ENCODE peak calls at places on chromosome 14, in ten cellular contexts. One of them, this sample, is unnamed.
A peak's percentile ranks its signal among the peaks of the same experiment; 100 is the strongest.

GRCh38 chr14:90301580-90302181 is 30.1 kb downstream of the NRDE2 start:
- DNase-seq in left cardiac atrium: no peak
- DNase-seq in stimulated activated CD8-positive, alpha-beta memory T cell treated with anti-CD3 and anti-CD28 coated beads, Interleukin-7, amount 100 ng/mL, for 1 hour: no peak
- DNase-seq in activated T-helper 1 cell treated with Interleukin-2 at 50 U/mL for 16 hours: no peak
- DNase-seq in mucosa of descending colon: no peak
- DNase-seq in Calu3: no peak
- DNase-seq in fibroblast of mammary gland: peak; percentile 77
- DNase-seq in esophagus squamous epithelium: no peak
- DNase-seq in activated T-helper 9 cell treated with anti-CD3 and anti-CD28 coated beads, Interleukin-2, amount 50 U/mL, for 16 hours: no peak
- DNase-seq in CD14-positive monocyte: no peak
- DNase-seq in this sample: peak; percentile 20

GRCh38 chr14:36874396-36875138 is 212.9 kb downstream of the PAX9 start:
- DNase-seq in CD14-positive monocyte: no peak
- DNase-seq in activated T-helper 1 cell treated with Interleukin-2 at 50 U/mL for 16 hours: no peak
- DNase-seq in mucosa of descending colon: no peak
- DNase-seq in Calu3: no peak
- DNase-seq in stimulated activated CD8-positive, alpha-beta memory T cell treated with anti-CD3 and anti-CD28 coated beads, Interleukin-7, amount 100 ng/mL, for 1 hour: no peak
- DNase-seq in left cardiac atrium: no peak
- DNase-seq in fibroblast of mammary gland: no peak
- DNase-seq in activated T-helper 9 cell treated with anti-CD3 and anti-CD28 coated beads, Interleukin-2, amount 50 U/mL, for 16 hours: no peak
- DNase-seq in esophagus squamous epithelium: no peak
- DNase-seq in this sample: no peak

GRCh38 chr14:69328765-69329164 is 68.8 kb downstream of the GALNT16 start:
- DNase-seq in stimulated activated CD8-positive, alpha-beta memory T cell treated with anti-CD3 and anti-CD28 coated beads, Interleukin-7, amount 100 ng/mL, for 1 hour: no peak
- DNase-seq in left cardiac atrium: no peak
- DNase-seq in fibroblast of mammary gland: no peak
- DNase-seq in esophagus squamous epithelium: no peak
- DNase-seq in activated T-helper 9 cell treated with anti-CD3 and anti-CD28 coated beads, Interleukin-2, amount 50 U/mL, for 16 hours: no peak
- DNase-seq in CD14-positive monocyte: no peak
- DNase-seq in mucosa of descending colon: no peak
- DNase-seq in Calu3: no peak
- DNase-seq in activated T-helper 1 cell treated with Interleukin-2 at 50 U/mL for 16 hours: no peak
- DNase-seq in this sample: no peak

GRCh38 chr14:74531467-74531866 is 37.9 kb downstream of the ISCA2 start:
- DNase-seq in CD14-positive monocyte: no peak
- DNase-seq in activated T-helper 9 cell treated with anti-CD3 and anti-CD28 coated beads, Interleukin-2, amount 50 U/mL, for 16 hours: no peak
- DNase-seq in stimulated activated CD8-positive, alpha-beta memory T cell treated with anti-CD3 and anti-CD28 coated beads, Interleukin-7, amount 100 ng/mL, for 1 hour: no peak
- DNase-seq in activated T-helper 1 cell treated with Interleukin-2 at 50 U/mL for 16 hours: no peak
- DNase-seq in fibroblast of mammary gland: peak; percentile 58
- DNase-seq in mucosa of descending colon: peak; percentile 48
- DNase-seq in Calu3: peak; percentile 24
- DNase-seq in left cardiac atrium: peak; percentile 51
- DNase-seq in esophagus squamous epithelium: no peak
- DNase-seq in this sample: no peak

GRCh38 chr14:103539056-103539825 is 10.2 kb downstream of the TRMT61A start:
- DNase-seq in left cardiac atrium: no peak
- DNase-seq in fibroblast of mammary gland: no peak
- DNase-seq in stimulated activated CD8-positive, alpha-beta memory T cell treated with anti-CD3 and anti-CD28 coated beads, Interleukin-7, amount 100 ng/mL, for 1 hour: no peak
- DNase-seq in Calu3: no peak
- DNase-seq in CD14-positive monocyte: no peak
- DNase-seq in esophagus squamous epithelium: no peak
- DNase-seq in activated T-helper 1 cell treated with Interleukin-2 at 50 U/mL for 16 hours: no peak
- DNase-seq in mucosa of descending colon: peak; percentile 35
- DNase-seq in activated T-helper 9 cell treated with anti-CD3 and anti-CD28 coated beads, Interleukin-2, amount 50 U/mL, for 16 hours: no peak
- DNase-seq in this sample: no peak

GRCh38 chr14:96038558-96038919 is 623 bp upstream of the C14orf132 start:
- DNase-seq in mucosa of descending colon: no peak
- DNase-seq in esophagus squamous epithelium: no peak
- DNase-seq in CD14-positive monocyte: no peak
- DNase-seq in activated T-helper 9 cell treated with anti-CD3 and anti-CD28 coated beads, Interleukin-2, amount 50 U/mL, for 16 hours: no peak
- DNase-seq in left cardiac atrium: no peak
- DNase-seq in activated T-helper 1 cell treated with Interleukin-2 at 50 U/mL for 16 hours: no peak
- DNase-seq in stimulated activated CD8-positive, alpha-beta memory T cell treated with anti-CD3 and anti-CD28 coated beads, Interleukin-7, amount 100 ng/mL, for 1 hour: no peak
- DNase-seq in fibroblast of mammary gland: peak; percentile 5
- DNase-seq in Calu3: no peak
- DNase-seq in this sample: no peak

GRCh38 chr14:100838493-100839440 is 12.8 kb downstream of the MEG3 start:
- DNase-seq in Calu3: no peak
- DNase-seq in CD14-positive monocyte: no peak
- DNase-seq in mucosa of descending colon: no peak
- DNase-seq in left cardiac atrium: no peak
- DNase-seq in activated T-helper 1 cell treated with Interleukin-2 at 50 U/mL for 16 hours: no peak
- DNase-seq in stimulated activated CD8-positive, alpha-beta memory T cell treated with anti-CD3 and anti-CD28 coated beads, Interleukin-7, amount 100 ng/mL, for 1 hour: no peak
- DNase-seq in activated T-helper 9 cell treated with anti-CD3 and anti-CD28 coated beads, Interleukin-2, amount 50 U/mL, for 16 hours: no peak
- DNase-seq in fibroblast of mammary gland: peak; percentile 73
- DNase-seq in esophagus squamous epithelium: no peak
- DNase-seq in this sample: no peak

GRCh38 chr14:104316121-104316722 is 177.8 kb downstream of the KIF26A start:
- DNase-seq in Calu3: no peak
- DNase-seq in fibroblast of mammary gland: no peak
- DNase-seq in activated T-helper 1 cell treated with Interleukin-2 at 50 U/mL for 16 hours: no peak
- DNase-seq in CD14-positive monocyte: no peak
- DNase-seq in stimulated activated CD8-positive, alpha-beta memory T cell treated with anti-CD3 and anti-CD28 coated beads, Interleukin-7, amount 100 ng/mL, for 1 hour: no peak
- DNase-seq in esophagus squamous epithelium: no peak
- DNase-seq in activated T-helper 9 cell treated with anti-CD3 and anti-CD28 coated beads, Interleukin-2, amount 50 U/mL, for 16 hours: no peak
- DNase-seq in mucosa of descending colon: peak; percentile 81
- DNase-seq in left cardiac atrium: no peak
- DNase-seq in this sample: no peak

GRCh38 chr14:77037338-77037782 is 8.9 kb upstream of the IRF2BPL start:
- DNase-seq in mucosa of descending colon: no peak
- DNase-seq in left cardiac atrium: no peak
- DNase-seq in esophagus squamous epithelium: no peak
- DNase-seq in stimulated activated CD8-positive, alpha-beta memory T cell treated with anti-CD3 and anti-CD28 coated beads, Interleukin-7, amount 100 ng/mL, for 1 hour: no peak
- DNase-seq in Calu3: no peak
- DNase-seq in CD14-positive monocyte: no peak
- DNase-seq in activated T-helper 1 cell treated with Interleukin-2 at 50 U/mL for 16 hours: no peak
- DNase-seq in fibroblast of mammary gland: no peak
- DNase-seq in activated T-helper 9 cell treated with anti-CD3 and anti-CD28 coated beads, Interleukin-2, amount 50 U/mL, for 16 hours: no peak
- DNase-seq in this sample: no peak

GRCh38 chr14:64761441-64762043 is 57.3 kb downstream of the PLEKHG3 start:
- DNase-seq in stimulated activated CD8-positive, alpha-beta memory T cell treated with anti-CD3 and anti-CD28 coated beads, Interleukin-7, amount 100 ng/mL, for 1 hour: no peak
- DNase-seq in activated T-helper 9 cell treated with anti-CD3 and anti-CD28 coated beads, Interleukin-2, amount 50 U/mL, for 16 hours: no peak
- DNase-seq in left cardiac atrium: no peak
- DNase-seq in mucosa of descending colon: no peak
- DNase-seq in activated T-helper 1 cell treated with Interleukin-2 at 50 U/mL for 16 hours: no peak
- DNase-seq in fibroblast of mammary gland: peak; percentile 31
- DNase-seq in CD14-positive monocyte: no peak
- DNase-seq in Calu3: peak; percentile 33
- DNase-seq in esophagus squamous epithelium: no peak
- DNase-seq in this sample: no peak

GRCh38 chr14:105448706-105449111 is 25.9 kb upstream of the CRIP2 start:
- DNase-seq in left cardiac atrium: peak; percentile 81
- DNase-seq in mucosa of descending colon: peak; percentile 76
- DNase-seq in fibroblast of mammary gland: peak; percentile 58
- DNase-seq in CD14-positive monocyte: no peak
- DNase-seq in Calu3: peak; percentile 76
- DNase-seq in activated T-helper 1 cell treated with Interleukin-2 at 50 U/mL for 16 hours: peak; percentile 48
- DNase-seq in activated T-helper 9 cell treated with anti-CD3 and anti-CD28 coated beads, Interleukin-2, amount 50 U/mL, for 16 hours: peak; percentile 43
- DNase-seq in esophagus squamous epithelium: no peak
- DNase-seq in stimulated activated CD8-positive, alpha-beta memory T cell treated with anti-CD3 and anti-CD28 coated beads, Interleukin-7, amount 100 ng/mL, for 1 hour: peak; percentile 56
- DNase-seq in this sample: peak; percentile 44

GRCh38 chr14:24895622-24896021 is 154.3 kb downstream of the STXBP6 start:
- DNase-seq in left cardiac atrium: no peak
- DNase-seq in CD14-positive monocyte: no peak
- DNase-seq in Calu3: no peak
- DNase-seq in esophagus squamous epithelium: no peak
- DNase-seq in fibroblast of mammary gland: no peak
- DNase-seq in activated T-helper 9 cell treated with anti-CD3 and anti-CD28 coated beads, Interleukin-2, amount 50 U/mL, for 16 hours: no peak
- DNase-seq in activated T-helper 1 cell treated with Interleukin-2 at 50 U/mL for 16 hours: no peak
- DNase-seq in mucosa of descending colon: no peak
- DNase-seq in stimulated activated CD8-positive, alpha-beta memory T cell treated with anti-CD3 and anti-CD28 coated beads, Interleukin-7, amount 100 ng/mL, for 1 hour: no peak
- DNase-seq in this sample: no peak

GRCh38 chr14:30165255-30165654 is 237.6 kb upstream of the PRKD1 start:
- DNase-seq in CD14-positive monocyte: no peak
- DNase-seq in fibroblast of mammary gland: no peak
- DNase-seq in activated T-helper 9 cell treated with anti-CD3 and anti-CD28 coated beads, Interleukin-2, amount 50 U/mL, for 16 hours: no peak
- DNase-seq in esophagus squamous epithelium: no peak
- DNase-seq in mucosa of descending colon: no peak
- DNase-seq in stimulated activated CD8-positive, alpha-beta memory T cell treated with anti-CD3 and anti-CD28 coated beads, Interleukin-7, amount 100 ng/mL, for 1 hour: no peak
- DNase-seq in activated T-helper 1 cell treated with Interleukin-2 at 50 U/mL for 16 hours: no peak
- DNase-seq in Calu3: no peak
- DNase-seq in left cardiac atrium: no peak
- DNase-seq in this sample: no peak

GRCh38 chr14:23942587-23942986 is 11.0 kb upstream of the DHRS4 start:
- DNase-seq in stimulated activated CD8-positive, alpha-beta memory T cell treated with anti-CD3 and anti-CD28 coated beads, Interleukin-7, amount 100 ng/mL, for 1 hour: no peak
- DNase-seq in Calu3: no peak
- DNase-seq in CD14-positive monocyte: no peak
- DNase-seq in activated T-helper 9 cell treated with anti-CD3 and anti-CD28 coated beads, Interleukin-2, amount 50 U/mL, for 16 hours: no peak
- DNase-seq in activated T-helper 1 cell treated with Interleukin-2 at 50 U/mL for 16 hours: no peak
- DNase-seq in fibroblast of mammary gland: no peak
- DNase-seq in esophagus squamous epithelium: no peak
- DNase-seq in mucosa of descending colon: no peak
- DNase-seq in left cardiac atrium: no peak
- DNase-seq in this sample: no peak

GRCh38 chr14:67680121-67680602 is 5.7 kb upstream of the VTI1B start:
- DNase-seq in left cardiac atrium: no peak
- DNase-seq in activated T-helper 9 cell treated with anti-CD3 and anti-CD28 coated beads, Interleukin-2, amount 50 U/mL, for 16 hours: no peak
- DNase-seq in esophagus squamous epithelium: no peak
- DNase-seq in mucosa of descending colon: no peak
- DNase-seq in CD14-positive monocyte: no peak
- DNase-seq in stimulated activated CD8-positive, alpha-beta memory T cell treated with anti-CD3 and anti-CD28 coated beads, Interleukin-7, amount 100 ng/mL, for 1 hour: no peak
- DNase-seq in activated T-helper 1 cell treated with Interleukin-2 at 50 U/mL for 16 hours: no peak
- DNase-seq in Calu3: no peak
- DNase-seq in fibroblast of mammary gland: peak; percentile 93
- DNase-seq in this sample: no peak

GRCh38 chr14:92607702-92608429 is 94.3 kb downstream of the RIN3 start:
- DNase-seq in activated T-helper 1 cell treated with Interleukin-2 at 50 U/mL for 16 hours: no peak
- DNase-seq in stimulated activated CD8-positive, alpha-beta memory T cell treated with anti-CD3 and anti-CD28 coated beads, Interleukin-7, amount 100 ng/mL, for 1 hour: no peak
- DNase-seq in left cardiac atrium: no peak
- DNase-seq in activated T-helper 9 cell treated with anti-CD3 and anti-CD28 coated beads, Interleukin-2, amount 50 U/mL, for 16 hours: no peak
- DNase-seq in CD14-positive monocyte: no peak
- DNase-seq in mucosa of descending colon: no peak
- DNase-seq in esophagus squamous epithelium: no peak
- DNase-seq in Calu3: no peak
- DNase-seq in fibroblast of mammary gland: peak; percentile 98
- DNase-seq in this sample: no peak

GRCh38 chr14:96176275-96176674 is 28.4 kb upstream of the BDKRB2 start:
- DNase-seq in mucosa of descending colon: no peak
- DNase-seq in activated T-helper 9 cell treated with anti-CD3 and anti-CD28 coated beads, Interleukin-2, amount 50 U/mL, for 16 hours: no peak
- DNase-seq in CD14-positive monocyte: no peak
- DNase-seq in Calu3: no peak
- DNase-seq in activated T-helper 1 cell treated with Interleukin-2 at 50 U/mL for 16 hours: no peak
- DNase-seq in fibroblast of mammary gland: peak; percentile 89
- DNase-seq in esophagus squamous epithelium: no peak
- DNase-seq in left cardiac atrium: no peak
- DNase-seq in stimulated activated CD8-positive, alpha-beta memory T cell treated with anti-CD3 and anti-CD28 coated beads, Interleukin-7, amount 100 ng/mL, for 1 hour: no peak
- DNase-seq in this sample: no peak

GRCh38 chr14:75138492-75138891 is 11.6 kb upstream of the NEK9 start:
- DNase-seq in left cardiac atrium: no peak
- DNase-seq in stimulated activated CD8-positive, alpha-beta memory T cell treated with anti-CD3 and anti-CD28 coated beads, Interleukin-7, amount 100 ng/mL, for 1 hour: no peak
- DNase-seq in Calu3: no peak
- DNase-seq in activated T-helper 1 cell treated with Interleukin-2 at 50 U/mL for 16 hours: no peak
- DNase-seq in CD14-positive monocyte: no peak
- DNase-seq in esophagus squamous epithelium: no peak
- DNase-seq in activated T-helper 9 cell treated with anti-CD3 and anti-CD28 coated beads, Interleukin-2, amount 50 U/mL, for 16 hours: no peak
- DNase-seq in fibroblast of mammary gland: no peak
- DNase-seq in mucosa of descending colon: no peak
- DNase-seq in this sample: peak; percentile 48

GRCh38 chr14:77376380-77376770 is 519 bp downstream of the TMED8 start:
- DNase-seq in fibroblast of mammary gland: no peak
- DNase-seq in Calu3: peak; percentile 23
- DNase-seq in left cardiac atrium: peak; percentile 22
- DNase-seq in stimulated activated CD8-positive, alpha-beta memory T cell treated with anti-CD3 and anti-CD28 coated beads, Interleukin-7, amount 100 ng/mL, for 1 hour: no peak
- DNase-seq in mucosa of descending colon: peak; percentile 53
- DNase-seq in activated T-helper 9 cell treated with anti-CD3 and anti-CD28 coated beads, Interleukin-2, amount 50 U/mL, for 16 hours: no peak
- DNase-seq in esophagus squamous epithelium: no peak
- DNase-seq in activated T-helper 1 cell treated with Interleukin-2 at 50 U/mL for 16 hours: peak; percentile 0
- DNase-seq in CD14-positive monocyte: no peak
- DNase-seq in this sample: peak; percentile 3

GRCh38 chr14:33884916-33885315 is 66.0 kb downstream of the EGLN3 start:
- DNase-seq in mucosa of descending colon: no peak
- DNase-seq in left cardiac atrium: no peak
- DNase-seq in activated T-helper 1 cell treated with Interleukin-2 at 50 U/mL for 16 hours: no peak
- DNase-seq in stimulated activated CD8-positive, alpha-beta memory T cell treated with anti-CD3 and anti-CD28 coated beads, Interleukin-7, amount 100 ng/mL, for 1 hour: no peak
- DNase-seq in Calu3: no peak
- DNase-seq in fibroblast of mammary gland: no peak
- DNase-seq in activated T-helper 9 cell treated with anti-CD3 and anti-CD28 coated beads, Interleukin-2, amount 50 U/mL, for 16 hours: no peak
- DNase-seq in CD14-positive monocyte: no peak
- DNase-seq in esophagus squamous epithelium: no peak
- DNase-seq in this sample: no peak

GRCh38 chr14:37824936-37825698 is 229.7 kb downstream of the TTC6 start:
- DNase-seq in fibroblast of mammary gland: no peak
- DNase-seq in left cardiac atrium: no peak
- DNase-seq in CD14-positive monocyte: no peak
- DNase-seq in esophagus squamous epithelium: no peak
- DNase-seq in activated T-helper 1 cell treated with Interleukin-2 at 50 U/mL for 16 hours: no peak
- DNase-seq in stimulated activated CD8-positive, alpha-beta memory T cell treated with anti-CD3 and anti-CD28 coated beads, Interleukin-7, amount 100 ng/mL, for 1 hour: no peak
- DNase-seq in activated T-helper 9 cell treated with anti-CD3 and anti-CD28 coated beads, Interleukin-2, amount 50 U/mL, for 16 hours: no peak
- DNase-seq in Calu3: no peak
- DNase-seq in mucosa of descending colon: no peak
- DNase-seq in this sample: no peak

GRCh38 chr14:76772300-76773187 is 11.3 kb downstream of the VASH1 start:
- DNase-seq in stimulated activated CD8-positive, alpha-beta memory T cell treated with anti-CD3 and anti-CD28 coated beads, Interleukin-7, amount 100 ng/mL, for 1 hour: no peak
- DNase-seq in activated T-helper 9 cell treated with anti-CD3 and anti-CD28 coated beads, Interleukin-2, amount 50 U/mL, for 16 hours: no peak
- DNase-seq in activated T-helper 1 cell treated with Interleukin-2 at 50 U/mL for 16 hours: no peak
- DNase-seq in CD14-positive monocyte: no peak
- DNase-seq in fibroblast of mammary gland: peak; percentile 68
- DNase-seq in esophagus squamous epithelium: no peak
- DNase-seq in left cardiac atrium: peak; percentile 82
- DNase-seq in mucosa of descending colon: no peak
- DNase-seq in Calu3: no peak
- DNase-seq in this sample: no peak

GRCh38 chr14:101196795-101197590 is 293.5 kb upstream of the RTL1 start:
- DNase-seq in Calu3: no peak
- DNase-seq in fibroblast of mammary gland: peak; percentile 8
- DNase-seq in stimulated activated CD8-positive, alpha-beta memory T cell treated with anti-CD3 and anti-CD28 coated beads, Interleukin-7, amount 100 ng/mL, for 1 hour: no peak
- DNase-seq in left cardiac atrium: no peak
- DNase-seq in activated T-helper 1 cell treated with Interleukin-2 at 50 U/mL for 16 hours: no peak
- DNase-seq in activated T-helper 9 cell treated with anti-CD3 and anti-CD28 coated beads, Interleukin-2, amount 50 U/mL, for 16 hours: no peak
- DNase-seq in esophagus squamous epithelium: no peak
- DNase-seq in CD14-positive monocyte: no peak
- DNase-seq in mucosa of descending colon: no peak
- DNase-seq in this sample: no peak

GRCh38 chr14:45038865-45039264 is 45.1 kb upstream of the PRPF39 start:
- DNase-seq in fibroblast of mammary gland: no peak
- DNase-seq in left cardiac atrium: no peak
- DNase-seq in stimulated activated CD8-positive, alpha-beta memory T cell treated with anti-CD3 and anti-CD28 coated beads, Interleukin-7, amount 100 ng/mL, for 1 hour: no peak
- DNase-seq in activated T-helper 1 cell treated with Interleukin-2 at 50 U/mL for 16 hours: no peak
- DNase-seq in esophagus squamous epithelium: no peak
- DNase-seq in activated T-helper 9 cell treated with anti-CD3 and anti-CD28 coated beads, Interleukin-2, amount 50 U/mL, for 16 hours: no peak
- DNase-seq in Calu3: no peak
- DNase-seq in CD14-positive monocyte: no peak
- DNase-seq in mucosa of descending colon: no peak
- DNase-seq in this sample: no peak

GRCh38 chr14:32331227-32331597 is 2.1 kb downstream of the AKAP6 start:
- DNase-seq in CD14-positive monocyte: no peak
- DNase-seq in esophagus squamous epithelium: no peak
- DNase-seq in stimulated activated CD8-positive, alpha-beta memory T cell treated with anti-CD3 and anti-CD28 coated beads, Interleukin-7, amount 100 ng/mL, for 1 hour: no peak
- DNase-seq in activated T-helper 9 cell treated with anti-CD3 and anti-CD28 coated beads, Interleukin-2, amount 50 U/mL, for 16 hours: no peak
- DNase-seq in fibroblast of mammary gland: no peak
- DNase-seq in activated T-helper 1 cell treated with Interleukin-2 at 50 U/mL for 16 hours: no peak
- DNase-seq in mucosa of descending colon: no peak
- DNase-seq in Calu3: no peak
- DNase-seq in left cardiac atrium: no peak
- DNase-seq in this sample: no peak

GRCh38 chr14:93029417-93029816 is 86.3 kb downstream of the ITPK1 start:
- DNase-seq in CD14-positive monocyte: no peak
- DNase-seq in mucosa of descending colon: no peak
- DNase-seq in activated T-helper 9 cell treated with anti-CD3 and anti-CD28 coated beads, Interleukin-2, amount 50 U/mL, for 16 hours: no peak
- DNase-seq in stimulated activated CD8-positive, alpha-beta memory T cell treated with anti-CD3 and anti-CD28 coated beads, Interleukin-7, amount 100 ng/mL, for 1 hour: no peak
- DNase-seq in fibroblast of mammary gland: no peak
- DNase-seq in left cardiac atrium: no peak
- DNase-seq in activated T-helper 1 cell treated with Interleukin-2 at 50 U/mL for 16 hours: no peak
- DNase-seq in esophagus squamous epithelium: no peak
- DNase-seq in Calu3: no peak
- DNase-seq in this sample: no peak

GRCh38 chr14:71783101-71783500 is 149.1 kb upstream of the RGS6 start:
- DNase-seq in left cardiac atrium: no peak
- DNase-seq in CD14-positive monocyte: no peak
- DNase-seq in fibroblast of mammary gland: no peak
- DNase-seq in stimulated activated CD8-positive, alpha-beta memory T cell treated with anti-CD3 and anti-CD28 coated beads, Interleukin-7, amount 100 ng/mL, for 1 hour: no peak
- DNase-seq in esophagus squamous epithelium: no peak
- DNase-seq in mucosa of descending colon: no peak
- DNase-seq in Calu3: no peak
- DNase-seq in activated T-helper 1 cell treated with Interleukin-2 at 50 U/mL for 16 hours: no peak
- DNase-seq in activated T-helper 9 cell treated with anti-CD3 and anti-CD28 coated beads, Interleukin-2, amount 50 U/mL, for 16 hours: no peak
- DNase-seq in this sample: no peak

This sample was measured in CD4-positive, CD25-positive, alpha-beta regulatory T cell.